ENCODE peak calls at places on chromosomes 1 and 21, in six cellular contexts. O is GM10248, P is HT1080, K is adrenal gland, X is memory B cell, B is GM12864. Z is an unnamed sample.

GRCh38 chr1:10516244-10516643 is 41.5 kb downstream of the PEX14 start:
- DNase-seq in O (no peak), P (no peak), K (no peak), X (no peak), B (no peak), Z (no peak)

GRCh38 chr21:28177008-28177603 is 815.6 kb downstream of the LTN1 start:
- DNase-seq in O (no peak), P (no peak), K (no peak), X (no peak), B (no peak), Z (no peak)

GRCh38 chr1:98661544-98662353 is at the start of gene SNX7:
- DNase-seq in O (peak), P (peak), K (peak), X (no peak), B (no peak), Z (peak)

GRCh38 chr1:119288751-119289150 is 79.8 kb upstream of the HAO2 start:
- DNase-seq in O (no peak), P (peak), K (no peak), X (no peak), B (no peak), Z (no peak)

GRCh38 chr1:247111636-247112478 is 7.7 kb upstream of the ZNF669 start:
- DNase-seq in O (no peak), P (no peak), K (peak), X (no peak), B (no peak), Z (peak)

GRCh38 chr1:21005840-21006239 is 170.9 kb downstream of the EIF4G3 start:
- DNase-seq in O (no peak), P (no peak), K (no peak), X (no peak), B (no peak), Z (no peak)

GRCh38 chr1:201656670-201657032 is 117.7 kb downstream of the NAV1 start:
- DNase-seq in O (no peak), P (no peak), K (peak), X (no peak), B (no peak), Z (no peak)

GRCh38 chr1:218850367-218850766 is 323.3 kb upstream of the LYPLAL1 start:
- DNase-seq in O (no peak), P (no peak), K (no peak), X (no peak), B (no peak), Z (no peak)

GRCh38 chr1:166164995-166165660 is 1.7 kb downstream of the FAM78B start:
- DNase-seq in O (peak), P (peak), K (peak), X (no peak), B (no peak), Z (peak)

GRCh38 chr1:40802078-40803075 is 18.8 kb downstream of the KCNQ4 start:
- DNase-seq in O (peak), P (peak), K (peak), X (peak), B (peak), Z (peak)

GRCh38 chr1:233520510-233521191 is 93.3 kb upstream of the KCNK1 start:
- DNase-seq in O (no peak), P (peak), K (no peak), X (no peak), B (no peak), Z (no peak)

GRCh38 chr21:34885125-34885524 is 164.0 kb downstream of the RUNX1 start:
- DNase-seq in O (no peak), P (peak), K (no peak), X (no peak), B (no peak), Z (no peak)

Z was measured in GM20000.